ENCODE peak calls at places on chromosome 10, in nine cellular contexts. One of them, this sample, is unnamed.

GRCh38 chr10:125991009-125991788 is 94.8 kb downstream of the FANK1 start:
- DNase-seq in H9: no peak
- DNase-seq in mesendoderm: no peak
- DNase-seq in transverse colon: no peak
- DNase-seq in prostate gland: no peak
- DNase-seq in CD8-positive, alpha-beta T cell: no peak
- DNase-seq in naive thymus-derived CD4-positive, alpha-beta T cell: no peak
- DNase-seq in dorsolateral prefrontal cortex: no peak
- DNase-seq in aorta: no peak
- DNase-seq in this sample: no peak

GRCh38 chr10:113521482-113521795 is 31.4 kb upstream of the HABP2 start:
- DNase-seq in naive thymus-derived CD4-positive, alpha-beta T cell: no peak
- DNase-seq in CD8-positive, alpha-beta T cell: no peak
- DNase-seq in dorsolateral prefrontal cortex: no peak
- DNase-seq in aorta: no peak
- DNase-seq in mesendoderm: no peak
- DNase-seq in transverse colon: no peak
- DNase-seq in prostate gland: no peak
- DNase-seq in H9: no peak
- DNase-seq in this sample: no peak

GRCh38 chr10:93006435-93007039 is 54.1 kb upstream of the CYP26C1 start:
- DNase-seq in aorta: no peak
- DNase-seq in CD8-positive, alpha-beta T cell: no peak
- DNase-seq in H9: no peak
- DNase-seq in naive thymus-derived CD4-positive, alpha-beta T cell: no peak
- DNase-seq in prostate gland: peak; percentile 12
- DNase-seq in dorsolateral prefrontal cortex: no peak
- DNase-seq in transverse colon: no peak
- DNase-seq in mesendoderm: peak; percentile 62
- DNase-seq in this sample: no peak

GRCh38 chr10:89301231-89301630 is 615 bp upstream of the IFIT2 start:
- DNase-seq in H9: no peak
- DNase-seq in naive thymus-derived CD4-positive, alpha-beta T cell: peak; percentile 1
- DNase-seq in prostate gland: no peak
- DNase-seq in dorsolateral prefrontal cortex: no peak
- DNase-seq in transverse colon: peak; percentile 23
- DNase-seq in mesendoderm: no peak
- DNase-seq in CD8-positive, alpha-beta T cell: no peak
- DNase-seq in aorta: no peak
- DNase-seq in this sample: no peak

GRCh38 chr10:77894058-77894457 is 32.5 kb downstream of the DLG5 start:
- DNase-seq in aorta: no peak
- DNase-seq in CD8-positive, alpha-beta T cell: no peak
- DNase-seq in dorsolateral prefrontal cortex: no peak
- DNase-seq in H9: no peak
- DNase-seq in transverse colon: no peak
- DNase-seq in mesendoderm: no peak
- DNase-seq in naive thymus-derived CD4-positive, alpha-beta T cell: no peak
- DNase-seq in prostate gland: no peak
- DNase-seq in this sample: no peak

GRCh38 chr10:65611592-65611991 is 1314.2 kb upstream of the LRRTM3 start:
- DNase-seq in prostate gland: no peak
- DNase-seq in transverse colon: no peak
- DNase-seq in dorsolateral prefrontal cortex: no peak
- DNase-seq in aorta: no peak
- DNase-seq in CD8-positive, alpha-beta T cell: no peak
- DNase-seq in H9: no peak
- DNase-seq in mesendoderm: no peak
- DNase-seq in naive thymus-derived CD4-positive, alpha-beta T cell: no peak
- DNase-seq in this sample: no peak

GRCh38 chr10:6348091-6348862 is 145.5 kb downstream of the PFKFB3 start:
- DNase-seq in H9: no peak
- DNase-seq in transverse colon: peak; percentile 56
- DNase-seq in prostate gland: peak; percentile 22
- DNase-seq in CD8-positive, alpha-beta T cell: peak; percentile 78
- DNase-seq in naive thymus-derived CD4-positive, alpha-beta T cell: peak; percentile 95
- DNase-seq in mesendoderm: peak; percentile 37
- DNase-seq in dorsolateral prefrontal cortex: peak; percentile 43
- DNase-seq in aorta: no peak
- DNase-seq in this sample: peak; percentile 92

GRCh38 chr10:70738425-70739121 is 46.6 kb downstream of the TBATA start:
- DNase-seq in aorta: no peak
- DNase-seq in CD8-positive, alpha-beta T cell: no peak
- DNase-seq in mesendoderm: no peak
- DNase-seq in H9: no peak
- DNase-seq in naive thymus-derived CD4-positive, alpha-beta T cell: no peak
- DNase-seq in prostate gland: no peak
- DNase-seq in dorsolateral prefrontal cortex: no peak
- DNase-seq in transverse colon: no peak
- DNase-seq in this sample: no peak

GRCh38 chr10:119401671-119402395 is 140.7 kb downstream of the RGS10 start:
- DNase-seq in transverse colon: peak; percentile 51
- DNase-seq in prostate gland: no peak
- DNase-seq in naive thymus-derived CD4-positive, alpha-beta T cell: no peak
- DNase-seq in aorta: peak; percentile 86
- DNase-seq in H9: no peak
- DNase-seq in CD8-positive, alpha-beta T cell: no peak
- DNase-seq in mesendoderm: peak; percentile 63
- DNase-seq in dorsolateral prefrontal cortex: no peak
- DNase-seq in this sample: no peak

GRCh38 chr10:99285846-99286245 is 43.3 kb upstream of the CNNM1 start:
- DNase-seq in H9: no peak
- DNase-seq in aorta: no peak
- DNase-seq in dorsolateral prefrontal cortex: no peak
- DNase-seq in transverse colon: no peak
- DNase-seq in mesendoderm: no peak
- DNase-seq in naive thymus-derived CD4-positive, alpha-beta T cell: no peak
- DNase-seq in CD8-positive, alpha-beta T cell: no peak
- DNase-seq in prostate gland: no peak
- DNase-seq in this sample: no peak

GRCh38 chr10:91495402-91495801 is 85.3 kb downstream of the HECTD2 start:
- DNase-seq in H9: no peak
- DNase-seq in mesendoderm: no peak
- DNase-seq in transverse colon: no peak
- DNase-seq in prostate gland: no peak
- DNase-seq in CD8-positive, alpha-beta T cell: no peak
- DNase-seq in naive thymus-derived CD4-positive, alpha-beta T cell: no peak
- DNase-seq in aorta: no peak
- DNase-seq in dorsolateral prefrontal cortex: no peak
- DNase-seq in this sample: no peak

GRCh38 chr10:116742367-116743265 is at the start of gene HSPA12A:
- DNase-seq in mesendoderm: peak; percentile 71
- DNase-seq in transverse colon: peak; percentile 80
- DNase-seq in CD8-positive, alpha-beta T cell: peak; percentile 39
- DNase-seq in naive thymus-derived CD4-positive, alpha-beta T cell: no peak
- DNase-seq in prostate gland: peak; percentile 64
- DNase-seq in aorta: peak; percentile 94
- DNase-seq in H9: peak; percentile 74
- DNase-seq in dorsolateral prefrontal cortex: peak; percentile 75
- DNase-seq in this sample: peak; percentile 87

GRCh38 chr10:86401588-86402282 is 35.1 kb upstream of the GRID1 start:
- DNase-seq in H9: no peak
- DNase-seq in transverse colon: peak; percentile 28
- DNase-seq in mesendoderm: no peak
- DNase-seq in aorta: no peak
- DNase-seq in CD8-positive, alpha-beta T cell: peak; percentile 17
- DNase-seq in naive thymus-derived CD4-positive, alpha-beta T cell: peak; percentile 26
- DNase-seq in dorsolateral prefrontal cortex: no peak
- DNase-seq in prostate gland: no peak
- DNase-seq in this sample: no peak

GRCh38 chr10:34112431-34112830 is 702.7 kb downstream of the PARD3 start:
- DNase-seq in naive thymus-derived CD4-positive, alpha-beta T cell: no peak
- DNase-seq in aorta: no peak
- DNase-seq in prostate gland: no peak
- DNase-seq in CD8-positive, alpha-beta T cell: no peak
- DNase-seq in transverse colon: no peak
- DNase-seq in dorsolateral prefrontal cortex: no peak
- DNase-seq in mesendoderm: no peak
- DNase-seq in H9: no peak
- DNase-seq in this sample: no peak

GRCh38 chr10:130171196-130171595 is 35.0 kb downstream of the GLRX3 start:
- DNase-seq in prostate gland: no peak
- DNase-seq in aorta: no peak
- DNase-seq in mesendoderm: no peak
- DNase-seq in transverse colon: no peak
- DNase-seq in dorsolateral prefrontal cortex: no peak
- DNase-seq in CD8-positive, alpha-beta T cell: no peak
- DNase-seq in H9: no peak
- DNase-seq in naive thymus-derived CD4-positive, alpha-beta T cell: peak; percentile 60
- DNase-seq in this sample: no peak

GRCh38 chr10:34615770-34616169 is 199.3 kb downstream of the PARD3 start:
- DNase-seq in prostate gland: no peak
- DNase-seq in CD8-positive, alpha-beta T cell: no peak
- DNase-seq in H9: no peak
- DNase-seq in mesendoderm: no peak
- DNase-seq in aorta: no peak
- DNase-seq in naive thymus-derived CD4-positive, alpha-beta T cell: no peak
- DNase-seq in transverse colon: no peak
- DNase-seq in dorsolateral prefrontal cortex: no peak
- DNase-seq in this sample: no peak

DNA sequence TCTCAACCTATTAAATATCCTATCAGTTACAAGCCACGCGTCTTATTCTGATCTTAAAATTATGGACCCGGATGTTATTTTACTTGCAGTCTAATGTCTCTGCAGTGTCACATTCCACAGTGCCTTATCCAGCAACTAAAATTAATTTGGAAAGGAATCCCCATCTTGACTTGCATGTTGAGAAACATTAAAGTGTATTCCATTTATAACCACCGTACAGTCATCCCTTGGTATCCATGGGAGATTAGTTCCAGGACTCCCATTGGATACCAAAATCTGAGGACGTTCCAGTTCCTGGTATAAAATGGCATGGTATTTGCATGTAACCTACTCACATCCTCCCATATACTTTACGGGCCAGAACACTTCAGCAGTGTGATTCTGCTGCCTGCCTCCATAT is 194.7 kb downstream of the ARHGAP21 start:
- DNase-seq in naive thymus-derived CD4-positive, alpha-beta T cell: no peak
- DNase-seq in dorsolateral prefrontal cortex: no peak
- DNase-seq in aorta: no peak
- DNase-seq in H9: no peak
- DNase-seq in CD8-positive, alpha-beta T cell: no peak
- DNase-seq in mesendoderm: no peak
- DNase-seq in transverse colon: no peak
- DNase-seq in prostate gland: no peak
- DNase-seq in this sample: no peak
- H3K27ac ChIP-seq in naive thymus-derived CD4-positive, alpha-beta T cell: no peak overlapping the region
- H3K27ac ChIP-seq in dorsolateral prefrontal cortex: no peak overlapping the region
- H3K27ac ChIP-seq in aorta: no peak overlapping the region
- H3K27ac ChIP-seq in H9: no peak overlapping the region
- H3K27ac ChIP-seq in CD8-positive, alpha-beta T cell: no peak overlapping the region
- H3K27ac ChIP-seq in mesendoderm: no peak overlapping the region
- H3K27ac ChIP-seq in transverse colon: no peak overlapping the region
- H3K27ac ChIP-seq in prostate gland: no peak overlapping the region
- H3K27ac ChIP-seq in this sample: no peak overlapping the region

GRCh38 chr10:45023426-45023825 is 22.7 kb downstream of the ZNF22 start:
- DNase-seq in transverse colon: no peak
- DNase-seq in mesendoderm: no peak
- DNase-seq in H9: no peak
- DNase-seq in prostate gland: no peak
- DNase-seq in dorsolateral prefrontal cortex: no peak
- DNase-seq in naive thymus-derived CD4-positive, alpha-beta T cell: no peak
- DNase-seq in CD8-positive, alpha-beta T cell: no peak
- DNase-seq in aorta: no peak
- DNase-seq in this sample: no peak
- H3K27ac ChIP-seq in transverse colon: no peak overlapping the region
- H3K27ac ChIP-seq in mesendoderm: no peak overlapping the region
- H3K27ac ChIP-seq in H9: no peak overlapping the region
- H3K27ac ChIP-seq in prostate gland: no peak overlapping the region
- H3K27ac ChIP-seq in dorsolateral prefrontal cortex: no peak overlapping the region
- H3K27ac ChIP-seq in naive thymus-derived CD4-positive, alpha-beta T cell: no peak overlapping the region
- H3K27ac ChIP-seq in CD8-positive, alpha-beta T cell: no peak overlapping the region
- H3K27ac ChIP-seq in aorta: no peak overlapping the region
- H3K27ac ChIP-seq in this sample: no peak overlapping the region

GRCh38 chr10:29328988-29329387 is 40.1 kb downstream of the LYZL1 start:
- DNase-seq in prostate gland: no peak
- DNase-seq in dorsolateral prefrontal cortex: no peak
- DNase-seq in CD8-positive, alpha-beta T cell: no peak
- DNase-seq in naive thymus-derived CD4-positive, alpha-beta T cell: no peak
- DNase-seq in H9: no peak
- DNase-seq in transverse colon: peak; percentile 13
- DNase-seq in mesendoderm: peak; percentile 62
- DNase-seq in aorta: no peak
- DNase-seq in this sample: no peak

GRCh38 chr10:29326299-29326698 is 37.4 kb downstream of the LYZL1 start:
- DNase-seq in CD8-positive, alpha-beta T cell: no peak
- DNase-seq in H9: no peak
- DNase-seq in mesendoderm: no peak
- DNase-seq in aorta: no peak
- DNase-seq in naive thymus-derived CD4-positive, alpha-beta T cell: no peak
- DNase-seq in transverse colon: no peak
- DNase-seq in prostate gland: no peak
- DNase-seq in dorsolateral prefrontal cortex: no peak
- DNase-seq in this sample: no peak

GRCh38 chr10:29332061-29332760 is 43.3 kb downstream of the LYZL1 start:
- DNase-seq in transverse colon: no peak
- DNase-seq in H9: no peak
- DNase-seq in prostate gland: no peak
- DNase-seq in mesendoderm: no peak
- DNase-seq in dorsolateral prefrontal cortex: no peak
- DNase-seq in naive thymus-derived CD4-positive, alpha-beta T cell: no peak
- DNase-seq in aorta: no peak
- DNase-seq in CD8-positive, alpha-beta T cell: no peak
- DNase-seq in this sample: no peak

GRCh38 chr10:29326886-29327789 is 38.3 kb downstream of the LYZL1 start:
- DNase-seq in aorta: no peak
- DNase-seq in naive thymus-derived CD4-positive, alpha-beta T cell: no peak
- DNase-seq in H9: no peak
- DNase-seq in mesendoderm: no peak
- DNase-seq in dorsolateral prefrontal cortex: no peak
- DNase-seq in prostate gland: no peak
- DNase-seq in CD8-positive, alpha-beta T cell: no peak
- DNase-seq in transverse colon: no peak
- DNase-seq in this sample: no peak

GRCh38 chr10:29329420-29329819 is 40.5 kb downstream of the LYZL1 start:
- DNase-seq in CD8-positive, alpha-beta T cell: no peak
- DNase-seq in mesendoderm: no peak
- DNase-seq in aorta: no peak
- DNase-seq in transverse colon: no peak
- DNase-seq in dorsolateral prefrontal cortex: no peak
- DNase-seq in H9: no peak
- DNase-seq in prostate gland: no peak
- DNase-seq in naive thymus-derived CD4-positive, alpha-beta T cell: no peak
- DNase-seq in this sample: no peak
- H3K27ac ChIP-seq in CD8-positive, alpha-beta T cell: no peak overlapping the region
- H3K27ac ChIP-seq in mesendoderm: no peak overlapping the region
- H3K27ac ChIP-seq in aorta: no peak overlapping the region
- H3K27ac ChIP-seq in transverse colon: no peak overlapping the region
- H3K27ac ChIP-seq in dorsolateral prefrontal cortex: no peak overlapping the region
- H3K27ac ChIP-seq in H9: no peak overlapping the region
- H3K27ac ChIP-seq in prostate gland: no peak overlapping the region
- H3K27ac ChIP-seq in naive thymus-derived CD4-positive, alpha-beta T cell: no peak overlapping the region
- H3K27ac ChIP-seq in this sample: no peak overlapping the region

DNA sequence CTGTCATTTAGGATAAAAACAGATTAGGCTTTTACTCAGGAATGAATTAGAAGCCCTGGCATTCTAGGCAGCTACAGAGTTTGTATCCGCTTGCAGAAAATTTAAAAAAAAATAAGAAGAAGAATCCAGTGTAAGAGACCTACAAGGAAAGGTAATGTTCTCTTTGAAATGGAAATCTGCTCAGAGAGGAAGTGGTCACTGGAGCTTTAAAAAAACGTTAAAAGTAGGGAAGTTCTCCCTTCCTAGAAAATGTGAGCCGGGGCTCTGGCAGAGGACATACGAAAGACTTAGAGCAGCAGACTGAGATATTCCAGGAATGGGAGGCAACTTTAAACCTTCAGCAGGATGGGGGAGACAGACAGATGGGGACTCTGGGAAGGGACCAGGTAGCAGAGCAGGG is 149.5 kb upstream of the NPS start:
- DNase-seq in mesendoderm: peak; percentile 41
- DNase-seq in CD8-positive, alpha-beta T cell: no peak
- DNase-seq in aorta: no peak
- DNase-seq in H9: no peak
- DNase-seq in transverse colon: no peak
- DNase-seq in prostate gland: no peak
- DNase-seq in naive thymus-derived CD4-positive, alpha-beta T cell: no peak
- DNase-seq in dorsolateral prefrontal cortex: no peak
- DNase-seq in this sample: no peak
- H3K27ac ChIP-seq in mesendoderm: no peak overlapping the region
- H3K27ac ChIP-seq in CD8-positive, alpha-beta T cell: no peak overlapping the region
- H3K27ac ChIP-seq in aorta: no peak overlapping the region
- H3K27ac ChIP-seq in H9: no peak overlapping the region
- H3K27ac ChIP-seq in transverse colon: no peak overlapping the region
- H3K27ac ChIP-seq in prostate gland: no peak overlapping the region
- H3K27ac ChIP-seq in naive thymus-derived CD4-positive, alpha-beta T cell: no peak overlapping the region
- H3K27ac ChIP-seq in dorsolateral prefrontal cortex: no peak overlapping the region
- H3K27ac ChIP-seq in this sample: no peak overlapping the region

This sample was measured in spleen.